ENCODE peak calls at places on chromosomes 7 and 10, in six cellular contexts. One of them, this sample, is unnamed.

GRCh38 chr7:732094-732541 is 5.0 kb upstream of the PRKAR1B start:
- DNase-seq in IMR-90: no peak
- DNase-seq in mesendoderm: no peak
- DNase-seq in neuronal stem cell: no peak
- DNase-seq in mesenchymal stem cell: no peak
- DNase-seq in H9: peak
- DNase-seq in this sample: peak

GRCh38 chr7:159004411-159004810 is 140.3 kb downstream of the VIPR2 start:
- DNase-seq in IMR-90: no peak
- DNase-seq in mesendoderm: no peak
- DNase-seq in neuronal stem cell: no peak
- DNase-seq in mesenchymal stem cell: no peak
- DNase-seq in H9: no peak
- DNase-seq in this sample: no peak

GRCh38 chr7:134140889-134141867 is 14.0 kb downstream of the LRGUK start:
- DNase-seq in IMR-90: peak
- DNase-seq in mesendoderm: peak
- DNase-seq in neuronal stem cell: peak
- DNase-seq in mesenchymal stem cell: peak
- DNase-seq in H9: peak
- DNase-seq in this sample: peak

GRCh38 chr10:119246862-119247549 is 39.6 kb downstream of the GRK5 start:
- DNase-seq in IMR-90: peak
- DNase-seq in mesendoderm: no peak
- DNase-seq in neuronal stem cell: no peak
- DNase-seq in mesenchymal stem cell: peak
- DNase-seq in H9: no peak
- DNase-seq in this sample: peak

GRCh38 chr10:80472234-80473095 is 18.4 kb downstream of the TSPAN14 start:
- DNase-seq in IMR-90: peak
- DNase-seq in mesendoderm: no peak
- DNase-seq in neuronal stem cell: no peak
- DNase-seq in mesenchymal stem cell: peak
- DNase-seq in H9: no peak
- DNase-seq in this sample: peak

GRCh38 chr7:29987083-29987482 is 2.5 kb downstream of the SCRN1 start:
- DNase-seq in IMR-90: peak
- DNase-seq in mesendoderm: no peak
- DNase-seq in neuronal stem cell: no peak
- DNase-seq in mesenchymal stem cell: peak
- DNase-seq in H9: no peak
- DNase-seq in this sample: no peak

GRCh38 chr10:69045441-69046300 is 42.2 kb upstream of the SRGN start:
- DNase-seq in IMR-90: peak
- DNase-seq in mesendoderm: no peak
- DNase-seq in neuronal stem cell: no peak
- DNase-seq in mesenchymal stem cell: peak
- DNase-seq in H9: no peak
- DNase-seq in this sample: peak

GRCh38 chr10:30534465-30535144 is 94.9 kb downstream of the LYZL2 start:
- DNase-seq in IMR-90: peak
- DNase-seq in mesendoderm: peak
- DNase-seq in neuronal stem cell: peak
- DNase-seq in mesenchymal stem cell: peak
- DNase-seq in H9: peak
- DNase-seq in this sample: peak

GRCh38 chr10:4028027-4028471 is 243.0 kb upstream of the KLF6 start:
- DNase-seq in IMR-90: peak
- DNase-seq in mesendoderm: no peak
- DNase-seq in neuronal stem cell: no peak
- DNase-seq in mesenchymal stem cell: peak
- DNase-seq in H9: no peak
- DNase-seq in this sample: peak

DNA sequence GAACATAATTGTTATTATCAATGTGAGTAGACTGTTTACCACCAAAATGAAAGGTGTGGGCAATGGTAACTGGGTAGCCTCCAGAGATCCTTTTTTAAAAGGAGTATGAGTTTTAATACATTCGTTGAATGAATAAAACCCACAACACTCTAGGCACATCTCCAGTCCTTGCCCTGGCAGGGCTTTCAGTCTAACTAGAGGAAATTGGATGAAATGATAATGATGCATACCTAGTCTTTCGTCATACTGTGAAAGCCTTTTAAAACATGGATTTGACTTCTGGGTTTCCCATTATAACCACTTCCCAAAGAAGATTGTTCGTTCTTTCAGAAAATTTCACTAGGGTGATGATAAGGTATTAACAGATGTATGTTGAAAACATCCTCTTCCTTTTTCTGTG is 110.8 kb downstream of the REEP3 start:
- DNase-seq in IMR-90: no peak
- DNase-seq in mesendoderm: no peak
- DNase-seq in neuronal stem cell: no peak
- DNase-seq in mesenchymal stem cell: no peak
- DNase-seq in H9: no peak
- DNase-seq in this sample: peak
- H2BK5ac ChIP-seq in IMR-90: no peak
- H2BK5ac ChIP-seq in mesendoderm: no peak
- H2BK5ac ChIP-seq in neuronal stem cell: no peak
- H2BK5ac ChIP-seq in mesenchymal stem cell: no peak
- H2BK5ac ChIP-seq in H9: no peak
- H2BK5ac ChIP-seq in this sample: no peak

DNA sequence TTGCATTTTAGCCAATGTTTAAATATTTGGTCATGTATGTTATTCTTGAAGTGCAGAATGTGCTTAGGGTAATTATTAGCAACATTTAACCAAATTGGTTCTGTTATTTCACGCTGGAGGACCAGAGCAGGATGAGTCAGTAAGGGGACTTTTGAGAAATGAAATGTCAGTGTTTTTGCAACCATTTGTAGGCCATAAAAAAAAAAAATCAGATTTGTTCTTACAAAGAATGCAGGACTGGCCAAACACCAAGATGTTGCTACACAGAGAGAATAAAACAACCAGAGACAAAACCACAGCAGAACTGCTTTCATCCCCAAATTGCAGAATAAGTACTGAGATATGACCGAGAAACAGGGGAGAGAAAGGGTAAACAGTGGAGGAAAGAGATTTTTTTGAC is 62.1 kb downstream of the TPST1 start:
- DNase-seq in IMR-90: peak
- DNase-seq in mesendoderm: no peak
- DNase-seq in neuronal stem cell: no peak
- DNase-seq in mesenchymal stem cell: peak
- DNase-seq in H9: no peak
- DNase-seq in this sample: peak
- H2BK5ac ChIP-seq in IMR-90: peak
- H2BK5ac ChIP-seq in mesendoderm: no peak
- H2BK5ac ChIP-seq in neuronal stem cell: no peak
- H2BK5ac ChIP-seq in mesenchymal stem cell: no peak
- H2BK5ac ChIP-seq in H9: no peak
- H2BK5ac ChIP-seq in this sample: no peak

GRCh38 chr7:32293833-32294232 is 196.3 kb downstream of the LSM5 start:
- DNase-seq in IMR-90: no peak
- DNase-seq in mesendoderm: no peak
- DNase-seq in neuronal stem cell: no peak
- DNase-seq in mesenchymal stem cell: no peak
- DNase-seq in H9: no peak
- DNase-seq in this sample: no peak

GRCh38 chr7:32285698-32286097 is 204.5 kb downstream of the LSM5 start:
- DNase-seq in IMR-90: no peak
- DNase-seq in mesendoderm: no peak
- DNase-seq in neuronal stem cell: no peak
- DNase-seq in mesenchymal stem cell: no peak
- DNase-seq in H9: no peak
- DNase-seq in this sample: no peak

GRCh38 chr7:32290015-32290414 is 200.2 kb downstream of the LSM5 start:
- DNase-seq in IMR-90: no peak
- DNase-seq in mesendoderm: no peak
- DNase-seq in neuronal stem cell: no peak
- DNase-seq in mesenchymal stem cell: no peak
- DNase-seq in H9: no peak
- DNase-seq in this sample: no peak
- H2BK5ac ChIP-seq in IMR-90: no peak
- H2BK5ac ChIP-seq in mesendoderm: no peak
- H2BK5ac ChIP-seq in neuronal stem cell: no peak
- H2BK5ac ChIP-seq in mesenchymal stem cell: no peak
- H2BK5ac ChIP-seq in H9: no peak
- H2BK5ac ChIP-seq in this sample: no peak

DNA sequence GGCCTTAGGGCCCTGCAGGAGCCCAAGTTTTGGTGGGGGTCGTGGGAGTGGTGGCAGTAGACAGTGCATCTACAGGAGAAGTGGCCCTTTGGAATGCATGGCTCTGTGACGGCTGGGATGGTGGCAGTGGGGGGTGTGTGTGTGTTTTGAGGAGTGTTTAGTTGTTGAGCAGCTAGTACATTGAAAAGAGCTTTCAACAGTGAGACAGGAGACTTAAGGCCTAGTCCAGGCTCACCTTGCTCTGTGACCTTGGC is 27.1 kb downstream of the ZNF775 start:
- DNase-seq in IMR-90: no peak
- DNase-seq in mesendoderm: no peak
- DNase-seq in neuronal stem cell: no peak
- DNase-seq in mesenchymal stem cell: no peak
- DNase-seq in H9: no peak
- DNase-seq in this sample: no peak
- H2BK5ac ChIP-seq in IMR-90: peak
- H2BK5ac ChIP-seq in mesendoderm: no peak
- H2BK5ac ChIP-seq in neuronal stem cell: no peak
- H2BK5ac ChIP-seq in mesenchymal stem cell: no peak
- H2BK5ac ChIP-seq in H9: no peak
- H2BK5ac ChIP-seq in this sample: peak